ENCODE peak calls at places on chromosomes 5 and 9, in seven cellular contexts. E is naive thymus-derived CD4-positive, alpha-beta T cell; D is fibroblast of the aortic adventitia; U is heart right ventricle; C is fibroblast of lung; Z is right lobe of liver; T is adipocyte. P is an unnamed sample.
A peak's percentile ranks its signal among the peaks of the same experiment; 100 is the strongest.

GRCh38 chr5:146048994-146049703 is 56.2 kb downstream of the PLAC8L1 start:
- DNase-seq in E (no peak), D (peak; percentile 90), U (no peak), C (peak; percentile 83), Z (peak; percentile 60), T (peak; percentile 90), P (peak; percentile 22)

GRCh38 chr5:57693488-57694305 is 211.1 kb upstream of the ACTBL2 start:
- DNase-seq in E (no peak), D (peak; percentile 58), U (no peak), C (peak; percentile 60), Z (no peak), T (peak; percentile 55), P (no peak)

GRCh38 chr5:41748631-41749030 is 121.6 kb downstream of the OXCT1 start:
- DNase-seq in E (no peak), D (no peak), U (no peak), C (peak; percentile 53), Z (no peak), T (peak; percentile 19), P (no peak)

GRCh38 chr9:37454238-37454637 is 11.0 kb downstream of the ZBTB5 start:
- DNase-seq in E (no peak), D (peak; percentile 11), U (no peak), C (no peak), Z (no peak), T (no peak), P (no peak)

GRCh38 chr9:4973902-4974301 is 11.2 kb upstream of the JAK2 start:
- DNase-seq in E (no peak), D (no peak), U (no peak), C (peak; percentile 17), Z (no peak), T (no peak), P (no peak)

GRCh38 chr9:111661802-111662491 is 542 bp downstream of the GNG10 start:
- DNase-seq in E (peak; percentile 13), D (peak; percentile 24), U (peak; percentile 40), C (peak; percentile 34), Z (peak; percentile 67), T (peak; percentile 80), P (peak; percentile 8)

GRCh38 chr9:112135706-112136105 is 39.4 kb downstream of the SUSD1 start:
- DNase-seq in E (no peak), D (peak; percentile 24), U (no peak), C (no peak), Z (no peak), T (no peak), P (no peak)

GRCh38 chr5:178331491-178331981 is 98.9 kb upstream of the PHYKPL start:
- DNase-seq in E (no peak), D (peak; percentile 1), U (peak; percentile 70), C (peak; percentile 20), Z (peak; percentile 88), T (no peak), P (no peak)

GRCh38 chr5:120306331-120306730 is 157.8 kb upstream of the PRR16 start:
- DNase-seq in E (no peak), D (no peak), U (no peak), C (no peak), Z (no peak), T (no peak), P (no peak)

GRCh38 chr5:109998208-109998607 is 308.5 kb downstream of the MAN2A1 start:
- DNase-seq in E (no peak), D (no peak), U (no peak), C (no peak), Z (no peak), T (no peak), P (no peak)

GRCh38 chr9:32378993-32379729 is 5.3 kb upstream of the ACO1 start:
- DNase-seq in E (peak; percentile 67), D (peak; percentile 90), U (no peak), C (peak; percentile 89), Z (peak; percentile 56), T (peak; percentile 94), P (no peak)

GRCh38 chr5:50325237-50325832 is 115.8 kb downstream of the EMB start:
- DNase-seq in E (peak; percentile 33), D (peak; percentile 59), U (no peak), C (peak; percentile 43), Z (no peak), T (peak; percentile 65), P (no peak)

GRCh38 chr5:152332696-152333095 is 72.4 kb downstream of the NMUR2 start:
- DNase-seq in E (no peak), D (no peak), U (no peak), C (no peak), Z (no peak), T (no peak), P (no peak)

GRCh38 chr5:1509346-1510085 is 14.2 kb downstream of the LPCAT1 start:
- DNase-seq in E (no peak), D (no peak), U (peak; percentile 2), C (no peak), Z (peak; percentile 33), T (no peak), P (peak; percentile 10)

GRCh38 chr9:77257275-77257674 is 79.9 kb downstream of the VPS13A start:
- DNase-seq in E (no peak), D (no peak), U (no peak), C (no peak), Z (no peak), T (no peak), P (no peak)

GRCh38 chr9:128411373-128412119 is 9.1 kb upstream of the CERCAM start:
- DNase-seq in E (no peak), D (no peak), U (no peak), C (no peak), Z (no peak), T (no peak), P (no peak)

GRCh38 chr5:174608631-174609097 is 115.7 kb upstream of the MSX2 start:
- DNase-seq in E (no peak), D (no peak), U (peak; percentile 25), C (no peak), Z (peak; percentile 53), T (no peak), P (no peak)

GRCh38 chr9:19208653-19209052 is 21.8 kb upstream of the DENND4C start:
- DNase-seq in E (no peak), D (no peak), U (no peak), C (no peak), Z (no peak), T (no peak), P (no peak)

GRCh38 chr5:181173420-181174342 is 26.3 kb downstream of the OR2V2 start:
- DNase-seq in E (peak; percentile 69), D (no peak), U (no peak), C (no peak), Z (no peak), T (no peak), P (no peak)

GRCh38 chr9:127970401-127971313 is 10.1 kb downstream of the EEIG1 start:
- DNase-seq in E (peak; percentile 73), D (no peak), U (no peak), C (no peak), Z (no peak), T (no peak), P (no peak)

GRCh38 chr9:19409406-19410194 is 791 bp downstream of the ACER2 start:
- DNase-seq in E (no peak), D (no peak), U (peak; percentile 47), C (peak; percentile 8), Z (peak; percentile 49), T (peak; percentile 22), P (no peak)

GRCh38 chr9:92295240-92295790 is 1.8 kb upstream of the IARS1 start:
- DNase-seq in E (no peak), D (no peak), U (no peak), C (no peak), Z (no peak), T (no peak), P (no peak)

GRCh38 chr5:149775785-149776184 is 45.7 kb downstream of the PPARGC1B start:
- DNase-seq in E (no peak), D (no peak), U (no peak), C (no peak), Z (no peak), T (no peak), P (no peak)

DNA sequence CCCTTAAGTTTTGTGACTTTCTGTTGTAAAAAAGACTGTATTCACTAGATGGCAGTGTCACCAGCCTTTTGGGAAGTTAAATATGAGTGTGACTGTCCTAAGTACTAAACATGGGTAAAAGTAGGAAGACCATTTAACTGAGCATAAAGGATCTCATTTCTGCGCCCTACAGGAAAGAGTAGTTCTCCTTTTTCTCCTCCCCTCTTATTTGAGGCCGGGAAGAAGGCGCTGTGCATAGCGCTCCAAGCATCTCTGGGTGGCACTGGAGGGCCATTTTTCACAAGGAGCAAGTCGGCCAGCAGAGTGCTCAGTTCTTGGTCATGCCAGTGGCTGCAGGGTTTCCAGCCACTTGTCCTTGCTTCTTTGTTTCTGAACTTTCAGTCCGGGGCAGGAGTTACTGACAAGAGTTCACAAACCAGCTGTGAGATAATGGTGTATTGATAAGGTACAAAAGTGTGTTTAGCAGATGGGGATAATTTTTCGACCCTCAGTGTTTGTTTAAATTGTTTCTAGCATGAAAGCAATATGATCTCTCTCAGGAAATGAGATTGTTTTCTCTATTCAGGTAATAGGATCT is 227.6 kb upstream of the DMRT1 start:
- DNase-seq in E (peak; percentile 26), D (peak; percentile 93), U (peak; percentile 62), C (peak; percentile 92), Z (peak; percentile 81), T (peak; percentile 91), P (peak; percentile 70)
- H3K4me3 ChIP-seq in E (no peak overlapping the region), D (no peak overlapping the region), U (no peak overlapping the region), C (no peak overlapping the region), Z (no peak overlapping the region), T (no peak overlapping the region), P (no peak overlapping the region)

DNA sequence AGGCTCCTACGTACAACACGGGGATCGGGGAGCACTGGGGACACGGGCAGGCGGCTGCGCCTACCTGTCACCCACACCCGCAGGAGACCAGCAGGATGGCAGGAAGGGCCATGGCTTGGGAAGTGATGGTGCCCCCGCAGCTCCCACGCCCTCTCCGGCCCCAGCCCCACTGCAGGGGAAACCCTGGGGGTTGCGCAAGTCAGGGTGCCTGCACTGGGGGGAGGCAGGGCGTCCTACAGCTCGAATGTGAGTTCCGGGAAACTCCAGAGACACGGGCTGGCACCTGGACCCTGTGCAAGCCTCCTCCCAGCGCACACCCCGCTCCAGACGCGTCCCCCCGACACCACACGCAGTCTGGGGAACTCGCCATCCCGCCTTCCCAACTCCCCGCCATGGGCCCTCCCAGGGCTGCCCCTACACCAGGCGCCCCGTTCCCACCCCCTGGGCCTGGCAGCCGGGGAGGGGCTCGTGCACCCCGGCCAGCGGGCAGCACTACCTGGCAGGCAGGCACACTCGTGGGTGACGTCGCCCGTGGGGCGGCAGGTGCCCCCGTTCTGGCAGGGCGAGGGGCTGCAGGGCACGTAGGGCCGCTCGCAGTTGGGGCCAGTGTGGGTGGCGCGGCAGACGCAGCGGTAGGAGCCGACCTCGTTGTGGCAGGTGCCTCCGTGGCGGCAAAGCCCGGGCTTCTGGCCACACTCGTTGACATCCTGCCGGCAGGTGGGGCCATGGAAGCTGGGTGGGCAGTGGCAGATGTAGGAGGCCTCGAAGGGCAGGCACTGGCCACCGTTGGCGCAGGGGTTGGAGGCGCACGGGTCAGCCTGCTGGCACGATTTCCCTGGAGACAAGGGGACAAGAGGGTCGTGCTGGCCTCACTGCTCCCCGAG is 23.3 kb downstream of the NOTCH1 start:
- DNase-seq in E (no peak), D (no peak), U (no peak), C (no peak), Z (no peak), T (no peak), P (no peak)
- H3K4me3 ChIP-seq in E (no peak overlapping the region), D (no peak overlapping the region), U (no peak overlapping the region), C (no peak overlapping the region), Z (no peak overlapping the region), T (no peak overlapping the region), P (no peak overlapping the region)

GRCh38 chr5:82334085-82334680 is 56.0 kb upstream of the RPS23 start:
- DNase-seq in E (no peak), D (peak; percentile 64), U (no peak), C (no peak), Z (no peak), T (no peak), P (no peak)
- H3K4me3 ChIP-seq in E (no peak overlapping the region), D (no peak overlapping the region), U (no peak overlapping the region), C (no peak overlapping the region), Z (no peak overlapping the region), T (no peak overlapping the region), P (no peak overlapping the region)

GRCh38 chr5:160198886-160199409 is 30.4 kb upstream of the FABP6 start:
- DNase-seq in E (no peak), D (no peak), U (no peak), C (no peak), Z (no peak), T (no peak), P (no peak)
- H3K4me3 ChIP-seq in E (no peak overlapping the region), D (peak overlapping the region; percentile 17), U (peak overlapping the region; percentile 43), C (no peak overlapping the region), Z (no peak overlapping the region), T (peak overlapping the region; percentile 71), P (no peak overlapping the region)

P was measured in tibial nerve.